ENCODE peak calls at places on chromosomes 1 and 21, in nine cellular contexts. E is SHP77 treated with DMSO at 0.1 percent for 48 hours; M is BJ; G is NCI-H1105 treated with DMSO at 0.1 percent for 48 hours; I is ureter; Z is EH; C is central memory CD8-positive, alpha-beta T cell; H is left colon; R is anterior cingulate cortex. Y is an unnamed sample.

GRCh38 chr1:111758373-111758772 is 2.7 kb downstream of the DDX20 start:
- DNase-seq in E (no peak), M (no peak), G (no peak), I (no peak), Z (no peak), C (no peak), H (no peak), R (no peak), Y (no peak)

GRCh38 chr1:10638559-10639300 is 157.7 kb downstream of the CASZ1 start:
- DNase-seq in E (no peak), M (no peak), G (no peak), I (no peak), Z (no peak), C (no peak), H (no peak), R (no peak), Y (no peak)

GRCh38 chr1:62131093-62131725 is 63.4 kb upstream of the L1TD1 start:
- DNase-seq in E (peak; percentile 44), M (no peak), G (peak; percentile 76), I (no peak), Z (peak; percentile 68), C (no peak), H (peak; percentile 26), R (peak; percentile 60), Y (peak; percentile 53)

GRCh38 chr1:85576256-85576641 is 4.3 kb upstream of the CCN1 start:
- DNase-seq in E (no peak), M (no peak), G (no peak), I (no peak), Z (no peak), C (no peak), H (no peak), R (peak; percentile 32), Y (no peak)

GRCh38 chr1:151574575-151575529 is 34.7 kb downstream of the TUFT1 start:
- DNase-seq in E (no peak), M (no peak), G (no peak), I (no peak), Z (peak; percentile 80), C (no peak), H (no peak), R (no peak), Y (peak; percentile 59)

GRCh38 chr1:9690440-9691107 is 39.0 kb downstream of the PIK3CD start:
- DNase-seq in E (no peak), M (no peak), G (no peak), I (no peak), Z (no peak), C (no peak), H (no peak), R (no peak), Y (no peak)

GRCh38 chr1:96596226-96596625 is 125.4 kb upstream of the PTBP2 start:
- DNase-seq in E (no peak), M (no peak), G (no peak), I (no peak), Z (peak; percentile 32), C (no peak), H (peak; percentile 15), R (no peak), Y (peak; percentile 35)

GRCh38 chr1:35894183-35894582 is 11.2 kb downstream of the AGO1 start:
- DNase-seq in E (no peak), M (no peak), G (no peak), I (no peak), Z (peak; percentile 56), C (no peak), H (no peak), R (peak; percentile 11), Y (no peak)

GRCh38 chr21:16302851-16303282 is 573.1 kb downstream of the USP25 start:
- DNase-seq in E (no peak), M (no peak), G (no peak), I (no peak), Z (peak; percentile 5), C (no peak), H (no peak), R (peak; percentile 28), Y (no peak)

GRCh38 chr1:2241820-2242219 is 13.7 kb downstream of the SKI start:
- DNase-seq in E (no peak), M (no peak), G (no peak), I (no peak), Z (no peak), C (no peak), H (no peak), R (no peak), Y (no peak)

GRCh38 chr1:7505871-7506676 is 265.0 kb upstream of the VAMP3 start:
- DNase-seq in E (no peak), M (no peak), G (no peak), I (no peak), Z (no peak), C (no peak), H (no peak), R (no peak), Y (no peak)

GRCh38 chr1:150235436-150235851 is 468 bp downstream of the ANP32E start:
- DNase-seq in E (no peak), M (no peak), G (no peak), I (no peak), Z (peak; percentile 18), C (no peak), H (no peak), R (peak; percentile 31), Y (no peak)

Y was measured in activated CD8-positive, alpha-beta T cell treated with anti-CD3 and anti-CD28 coated beads for 36 hours.